ENCODE peak calls at places on chromosomes 5 and 9, in six cellular contexts. G is brain microvascular endothelial cell; R is left ventricle myocardium inferior; N is endodermal cell; J is CD8-positive, alpha-beta T cell; V is neural progenitor cell. W is an unnamed sample.

GRCh38 chr9:129454468-129455067 is 166.3 kb downstream of the C9orf50 start:
- DNase-seq in G (no peak), R (no peak), N (no peak), J (no peak), V (no peak), W (no peak)

GRCh38 chr5:154288145-154288544 is 97.6 kb downstream of the GALNT10 start:
- DNase-seq in G (peak; percentile 33), R (no peak), N (peak; percentile 48), J (peak; percentile 17), V (peak; percentile 27), W (peak; percentile 58)

GRCh38 chr9:21523021-21524014 is 41.2 kb upstream of the IFNE start:
- DNase-seq in G (no peak), R (no peak), N (no peak), J (no peak), V (no peak), W (no peak)

GRCh38 chr5:132046915-132047314 is 13.5 kb upstream of the IL3 start:
- DNase-seq in G (no peak), R (no peak), N (peak; percentile 50), J (peak; percentile 25), V (no peak), W (no peak)

GRCh38 chr9:100540327-100540726 is 37.6 kb upstream of the CAVIN4 start:
- DNase-seq in G (no peak), R (no peak), N (no peak), J (no peak), V (no peak), W (no peak)

GRCh38 chr5:11064763-11065450 is 303.9 kb upstream of the DAP start:
- DNase-seq in G (no peak), R (no peak), N (no peak), J (no peak), V (no peak), W (no peak)

GRCh38 chr9:121721770-121722169 is 70.3 kb downstream of the DAB2IP start:
- DNase-seq in G (no peak), R (peak; percentile 70), N (no peak), J (no peak), V (peak; percentile 43), W (no peak)

GRCh38 chr9:107039546-107039945 is 176.6 kb downstream of the ZNF462 start:
- DNase-seq in G (peak; percentile 67), R (no peak), N (no peak), J (no peak), V (no peak), W (peak; percentile 52)

GRCh38 chr9:33620738-33621439 is 96.8 kb downstream of the ANKRD18B start:
- DNase-seq in G (peak; percentile 22), R (no peak), N (peak; percentile 36), J (no peak), V (no peak), W (peak; percentile 49)

GRCh38 chr5:63564789-63565188 is 397.5 kb downstream of the HTR1A start:
- DNase-seq in G (no peak), R (no peak), N (no peak), J (no peak), V (no peak), W (no peak)

GRCh38 chr5:61653802-61654580 is 321.9 kb downstream of the ZSWIM6 start:
- DNase-seq in G (no peak), R (no peak), N (no peak), J (no peak), V (no peak), W (no peak)

GRCh38 chr9:96217358-96217755 is 84.6 kb downstream of the HSD17B3 start:
- DNase-seq in G (peak; percentile 9), R (peak; percentile 17), N (peak; percentile 67), J (no peak), V (peak; percentile 77), W (no peak)

GRCh38 chr5:61120534-61120933 is 41.7 kb downstream of the SMIM15 start:
- DNase-seq in G (no peak), R (no peak), N (no peak), J (no peak), V (no peak), W (no peak)

GRCh38 chr9:95627802-95628201 is 111.0 kb upstream of the PTCH1 start:
- DNase-seq in G (peak; percentile 18), R (no peak), N (no peak), J (no peak), V (no peak), W (no peak)

GRCh38 chr5:14523243-14524034 is 58.2 kb upstream of the OTULINL start:
- DNase-seq in G (no peak), R (no peak), N (no peak), J (no peak), V (no peak), W (no peak)

GRCh38 chr9:33524431-33524947 is 438 bp downstream of the ANKRD18B start:
- DNase-seq in G (no peak), R (no peak), N (peak; percentile 71), J (no peak), V (peak; percentile 39), W (no peak)

GRCh38 chr5:173233347-173234128 is 1.5 kb downstream of the NKX2-5 start:
- DNase-seq in G (no peak), R (no peak), N (peak; percentile 71), J (no peak), V (peak; percentile 41), W (no peak)

GRCh38 chr5:173230741-173231380 is 4.1 kb downstream of the NKX2-5 start:
- DNase-seq in G (no peak), R (no peak), N (no peak), J (no peak), V (no peak), W (no peak)

GRCh38 chr5:173231381-173231766 is 3.6 kb downstream of the NKX2-5 start:
- DNase-seq in G (no peak), R (no peak), N (no peak), J (no peak), V (no peak), W (no peak)

GRCh38 chr5:173232499-173233346 is 2.3 kb downstream of the NKX2-5 start:
- DNase-seq in G (no peak), R (no peak), N (peak; percentile 78), J (no peak), V (peak; percentile 73), W (no peak)

DNA sequence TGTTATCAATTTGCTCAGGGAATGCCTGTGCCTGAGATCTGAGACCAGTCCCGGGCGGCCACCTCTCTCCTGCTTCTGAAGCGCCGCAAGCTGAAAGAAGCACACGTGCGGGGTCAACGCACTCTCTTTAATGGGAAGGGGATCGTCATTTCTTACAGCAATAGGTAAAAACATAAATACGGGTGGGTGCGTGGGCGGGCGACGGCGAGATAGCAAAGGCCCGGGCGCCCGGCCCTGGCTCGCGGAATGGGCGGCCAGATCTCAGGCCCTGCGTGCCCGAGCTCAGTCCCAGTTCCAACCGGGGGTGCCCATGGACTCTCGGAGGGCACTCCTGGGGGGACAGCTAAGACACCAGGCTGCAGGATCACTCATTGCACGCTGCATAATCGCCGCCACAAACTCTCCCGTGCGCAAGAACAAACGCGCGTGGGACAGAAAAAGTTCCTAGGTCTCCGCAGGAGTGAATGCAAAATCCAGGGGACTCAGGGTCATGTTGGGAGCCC is 3.0 kb downstream of the NKX2-5 start:
- DNase-seq in G (no peak), R (no peak), N (no peak), J (no peak), V (peak; percentile 38), W (no peak)
- H3K4me3 ChIP-seq in G (no peak overlapping the region), R (peak overlapping the region; percentile 76), N (no peak overlapping the region), J (no peak overlapping the region), V (no peak overlapping the region), W (no peak overlapping the region)

DNA sequence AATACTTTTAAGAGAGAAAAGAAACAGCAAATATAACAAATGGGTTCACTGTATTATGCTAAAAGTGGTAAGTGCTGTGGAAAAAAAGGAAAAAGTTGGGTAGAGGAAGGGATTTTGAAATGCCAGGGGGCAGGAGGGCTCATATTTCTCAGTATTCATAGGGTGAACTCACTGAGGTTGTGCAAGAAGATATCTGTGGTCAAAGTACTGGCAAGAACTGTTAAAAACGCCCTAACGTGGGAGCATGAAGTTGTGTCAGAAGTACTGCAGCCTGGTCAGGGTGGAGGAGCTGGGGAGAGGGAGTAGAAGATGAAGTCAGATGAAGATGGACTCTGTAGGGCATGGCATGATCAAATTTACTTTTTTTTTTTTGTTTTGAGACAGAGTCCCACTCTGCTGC is 31.2 kb upstream of the SLC28A3 start:
- DNase-seq in G (peak; percentile 84), R (no peak), N (no peak), J (no peak), V (no peak), W (peak; percentile 82)
- TF ChIP-seq CTCF in G (no peak), R (no peak), N (no peak), J (no peak), V (no peak), W (no peak)

GRCh38 chr5:139454568-139455290 is 7.8 kb downstream of the ECSCR start:
- DNase-seq in G (no peak), R (no peak), N (peak; percentile 51), J (no peak), V (no peak), W (no peak)

GRCh38 chr5:139456776-139457175 is 5.8 kb downstream of the ECSCR start:
- DNase-seq in G (no peak), R (no peak), N (no peak), J (no peak), V (no peak), W (no peak)

GRCh38 chr5:139451176-139451575 is 11.4 kb downstream of the ECSCR start:
- DNase-seq in G (no peak), R (no peak), N (no peak), J (no peak), V (no peak), W (no peak)

GRCh38 chr5:139451878-139452660 is 10.5 kb downstream of the ECSCR start:
- DNase-seq in G (no peak), R (no peak), N (no peak), J (no peak), V (no peak), W (no peak)

DNA sequence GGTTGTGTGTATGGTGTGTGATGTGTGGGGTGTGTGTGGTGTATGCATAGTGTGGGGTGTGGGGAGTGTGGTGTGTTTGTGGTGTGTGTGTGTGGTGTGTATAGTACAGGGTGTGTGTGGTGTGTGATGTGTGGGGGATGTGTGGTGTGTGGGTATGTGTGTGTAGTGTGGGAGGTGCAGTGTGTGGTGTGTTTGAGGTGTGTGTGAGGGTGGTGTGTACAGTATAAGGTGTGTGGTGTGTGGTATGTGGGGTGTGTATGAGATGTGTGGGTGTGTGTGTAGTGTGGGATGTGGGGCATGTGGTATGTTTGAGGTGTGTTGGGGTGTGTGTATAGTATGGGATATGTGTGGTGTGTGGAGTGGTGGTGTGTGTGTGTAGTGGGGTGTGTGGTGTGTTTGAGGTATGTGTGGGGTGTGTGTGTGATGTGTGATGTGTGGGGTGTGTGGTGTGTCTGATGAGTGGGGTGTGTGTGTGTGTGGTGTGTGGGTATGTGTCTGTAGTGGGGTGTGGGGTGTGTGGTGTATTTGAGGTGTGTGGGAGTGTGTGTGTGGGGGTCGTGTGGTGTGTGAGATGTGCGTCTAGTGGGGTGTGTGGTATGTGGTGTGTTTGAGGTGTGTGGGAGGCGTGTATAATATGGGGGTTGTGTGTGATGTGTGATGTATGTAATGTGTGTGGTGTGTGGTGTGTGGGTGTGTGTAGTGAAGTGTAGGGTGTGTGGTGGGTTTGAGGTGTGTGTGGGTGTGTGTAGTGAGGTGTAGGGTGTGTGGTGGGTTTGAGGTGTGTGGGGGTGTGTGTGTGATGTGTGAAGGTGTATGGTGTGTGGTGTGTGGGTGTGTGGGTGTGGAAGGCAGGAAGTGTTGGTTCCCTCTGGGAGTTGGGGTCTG is 8.6 kb downstream of the ECSCR start:
- DNase-seq in G (no peak), R (no peak), N (no peak), J (peak; percentile 54), V (no peak), W (no peak)
- H3K4me3 ChIP-seq in G (no peak overlapping the region), R (no peak overlapping the region), N (no peak overlapping the region), J (no peak overlapping the region), V (no peak overlapping the region), W (no peak overlapping the region)

DNA sequence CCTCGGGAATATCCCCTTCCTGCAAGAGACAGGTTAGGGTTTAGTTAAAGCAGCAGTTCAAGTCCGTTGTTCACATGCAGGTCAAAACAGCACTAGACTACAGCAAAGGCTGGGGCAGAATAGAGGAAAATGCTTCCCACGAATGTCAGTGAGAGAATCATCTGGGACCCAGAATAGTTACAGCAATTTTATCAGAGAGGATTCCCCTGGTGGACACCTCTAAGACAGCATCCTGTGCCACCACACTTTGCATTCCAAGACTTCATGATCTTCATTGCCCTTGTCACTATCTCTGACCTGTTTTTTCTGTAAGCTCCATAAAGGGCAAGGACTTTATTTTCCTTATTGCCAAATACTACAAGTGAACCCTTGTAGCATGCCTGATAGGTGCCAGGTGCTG is 12.9 kb downstream of the GRXCR2 start:
- DNase-seq in G (no peak), R (no peak), N (no peak), J (no peak), V (peak; percentile 4), W (no peak)
- TF ChIP-seq CTCF in G (peak; percentile 45), R (peak; percentile 10), N (peak; percentile 71), J (no peak), V (peak; percentile 40), W (no peak)